ENCODE peak calls at places on chromosomes 1 and 21, in six cellular contexts. G is HCT116, V is Peyer's patch, A is tibial nerve, H is heart left ventricle, B is IMR-90. D is an unnamed sample. For H3K27me3, the result is how much of the 10 kb centered on the place peaks cover.

GRCh38 chr1:219273088-219273686 is 99.5 kb downstream of the LYPLAL1 start:
- DNase-seq in G (no peak), V (no peak), A (no peak), H (no peak), B (no peak), D (no peak)

GRCh38 chr1:216690593-216690992 is 32.6 kb downstream of the ESRRG start:
- DNase-seq in G (no peak), V (no peak), A (no peak), H (no peak), B (no peak), D (no peak)

GRCh38 chr1:85398391-85399064 is 66.4 kb downstream of the DDAH1 start:
- DNase-seq in G (no peak), V (no peak), A (no peak), H (no peak), B (peak), D (no peak)

GRCh38 chr1:89681045-89681729 is 48.3 kb downstream of the LRRC8C start:
- DNase-seq in G (no peak), V (no peak), A (no peak), H (no peak), B (no peak), D (no peak)

GRCh38 chr1:34899906-34900305 is 29.5 kb downstream of the DLGAP3 start:
- DNase-seq in G (no peak), V (no peak), A (no peak), H (no peak), B (no peak), D (peak)

GRCh38 chr1:27122652-27123051 is 32.3 kb downstream of the SLC9A1 start:
- DNase-seq in G (no peak), V (peak), A (no peak), H (peak), B (peak), D (peak)

GRCh38 chr1:35726814-35727433 is 8.2 kb upstream of the C1orf216 start:
- DNase-seq in G (peak), V (peak), A (no peak), H (peak), B (peak), D (peak)

GRCh38 chr1:43185021-43185420 is 12.9 kb downstream of the CFAP57 start:
- DNase-seq in G (no peak), V (no peak), A (no peak), H (no peak), B (no peak), D (no peak)

GRCh38 chr1:9437931-9438330 is 101.3 kb upstream of the SLC25A33 start:
- DNase-seq in G (no peak), V (peak), A (peak), H (peak), B (peak), D (peak)

GRCh38 chr1:187655163-187655562 is 826.4 kb downstream of the PLA2G4A start:
- DNase-seq in G (no peak), V (no peak), A (no peak), H (no peak), B (peak), D (no peak)

GRCh38 chr1:204293605-204294365 is 65.9 kb downstream of the PLEKHA6 start:
- DNase-seq in G (no peak), V (no peak), A (no peak), H (peak), B (peak), D (no peak)

GRCh38 chr1:247373721-247374141 is 42.1 kb upstream of the ZNF496 start:
- DNase-seq in G (no peak), V (peak), A (no peak), H (no peak), B (peak), D (no peak)

GRCh38 chr1:187985145-187985896 is 1156.6 kb downstream of the PLA2G4A start:
- DNase-seq in G (no peak), V (no peak), A (no peak), H (no peak), B (no peak), D (no peak)

GRCh38 chr1:2540816-2541492 is 10.9 kb upstream of the HES5 start:
- DNase-seq in G (no peak), V (no peak), A (no peak), H (no peak), B (no peak), D (no peak)

GRCh38 chr1:164695956-164696665 is 137.1 kb downstream of the PBX1 start:
- DNase-seq in G (no peak), V (no peak), A (no peak), H (no peak), B (peak), D (no peak)

GRCh38 chr1:186511761-186512637 is 51.1 kb upstream of the PDC start:
- DNase-seq in G (no peak), V (no peak), A (no peak), H (no peak), B (peak), D (no peak)

GRCh38 chr1:52651904-52652303 is 18.9 kb downstream of the SHISAL2A start:
- DNase-seq in G (no peak), V (peak), A (no peak), H (no peak), B (no peak), D (peak)

GRCh38 chr1:222369991-222370910 is 177.7 kb downstream of the HHIPL2 start:
- DNase-seq in G (no peak), V (no peak), A (no peak), H (no peak), B (peak), D (no peak)

GRCh38 chr1:111139234-111139955 is 498 bp downstream of the DRAM2 start:
- DNase-seq in G (peak), V (peak), A (no peak), H (no peak), B (peak), D (peak)

GRCh38 chr1:18676431-18676830 is 45.8 kb downstream of the PAX7 start:
- DNase-seq in G (no peak), V (no peak), A (no peak), H (no peak), B (no peak), D (no peak)

GRCh38 chr1:62241357-62242131 is 46.9 kb downstream of the L1TD1 start:
- DNase-seq in G (no peak), V (no peak), A (no peak), H (no peak), B (no peak), D (peak)

GRCh38 chr1:74432325-74432724 is 80.1 kb downstream of the LRRC53 start:
- DNase-seq in G (no peak), V (no peak), A (no peak), H (no peak), B (no peak), D (no peak)

GRCh38 chr1:206933333-206933945 is 11.7 kb upstream of the FCMR start:
- DNase-seq in G (peak), V (peak), A (no peak), H (peak), B (no peak), D (no peak)

GRCh38 chr1:245107776-245108114 is 47.0 kb upstream of the KIF26B start:
- DNase-seq in G (no peak), V (no peak), A (no peak), H (no peak), B (no peak), D (no peak)

GRCh38 chr21:36208326-36209013 is 51.8 kb downstream of the DOP1B start:
- DNase-seq in G (no peak), V (no peak), A (no peak), H (no peak), B (no peak), D (no peak)

DNA sequence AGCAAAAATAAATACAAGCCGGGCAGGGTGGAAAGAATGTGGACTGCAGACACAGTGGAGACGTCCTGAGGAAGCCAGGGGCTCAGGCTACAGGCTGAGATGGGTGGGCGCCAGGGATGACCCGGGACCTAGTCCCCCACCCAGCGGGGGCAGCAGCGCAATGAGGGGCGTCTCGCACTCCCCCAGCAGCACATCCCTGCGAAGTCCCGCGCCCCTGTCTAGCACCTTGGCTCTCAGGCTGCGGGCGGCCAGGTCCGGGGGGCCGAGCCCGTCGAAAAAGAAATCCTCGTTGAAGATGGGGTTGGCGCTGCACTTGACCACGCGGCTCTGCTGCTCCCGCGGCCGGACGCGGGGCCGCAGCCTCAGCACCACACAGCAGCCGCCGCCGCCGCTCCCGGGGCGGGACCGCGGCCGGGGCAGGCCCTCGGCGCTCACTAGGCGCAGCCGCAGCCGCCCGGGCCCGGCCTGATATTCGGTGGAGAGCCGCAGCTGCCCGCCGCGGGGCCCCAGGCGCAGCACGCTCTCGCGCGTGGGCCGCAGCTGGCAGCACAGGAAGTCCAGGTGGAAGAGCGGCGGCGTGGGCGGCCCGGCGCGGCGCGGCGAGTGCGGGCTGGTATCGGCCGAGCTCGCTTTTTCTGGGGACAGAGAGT is 1.7 kb downstream of the C2CD4D start:
- DNase-seq in G (no peak), V (peak), A (no peak), H (no peak), B (peak), D (no peak)
- H3K27me3 ChIP-seq in G (under half), V (under half), A (under half), H (under half), B (half or more), D (under half)

DNA sequence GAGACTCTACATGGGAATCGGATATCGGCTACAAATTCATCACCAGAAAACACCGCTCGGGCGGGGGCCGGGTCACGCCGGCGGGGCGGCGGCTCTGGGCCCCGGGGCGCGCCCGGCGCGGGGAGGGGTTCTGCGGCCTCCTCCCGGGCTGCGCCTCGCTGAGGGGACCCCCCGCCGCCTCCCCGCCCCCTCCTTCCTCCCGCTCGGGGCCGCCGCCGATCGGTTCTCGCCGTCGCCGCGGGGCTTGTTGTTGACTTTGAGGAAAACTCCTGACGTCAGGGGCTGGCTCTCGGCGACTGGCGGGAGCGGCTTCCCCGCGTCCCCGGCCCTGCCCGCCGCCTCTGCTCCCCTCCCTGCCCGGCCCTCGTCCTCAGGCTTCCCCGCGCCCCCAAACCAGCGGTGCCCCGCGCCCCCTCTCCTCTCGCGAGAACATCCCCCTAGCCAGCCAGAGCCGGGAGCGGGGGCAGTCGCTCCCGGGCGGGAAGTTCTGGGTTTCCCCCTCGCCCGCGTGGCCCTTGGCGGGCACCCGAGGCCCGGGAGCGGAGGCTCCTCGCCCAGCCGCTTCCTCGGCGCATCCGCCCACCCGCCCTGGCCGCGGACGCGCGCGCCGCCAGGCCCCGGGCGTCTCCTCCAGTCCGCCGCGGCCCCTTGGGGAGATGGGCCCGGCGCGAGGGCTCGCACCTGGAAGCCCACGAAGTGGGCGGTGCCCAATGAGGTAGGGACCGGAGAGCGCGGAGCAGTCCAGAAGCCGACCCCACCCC is 505 bp upstream of the AKT3 start:
- DNase-seq in G (no peak), V (peak), A (peak), H (peak), B (peak), D (peak)
- TF ChIP-seq POLR2A in G (no peak), V (no peak), A (no peak), H (peak), B (peak), D (no peak)

DNA sequence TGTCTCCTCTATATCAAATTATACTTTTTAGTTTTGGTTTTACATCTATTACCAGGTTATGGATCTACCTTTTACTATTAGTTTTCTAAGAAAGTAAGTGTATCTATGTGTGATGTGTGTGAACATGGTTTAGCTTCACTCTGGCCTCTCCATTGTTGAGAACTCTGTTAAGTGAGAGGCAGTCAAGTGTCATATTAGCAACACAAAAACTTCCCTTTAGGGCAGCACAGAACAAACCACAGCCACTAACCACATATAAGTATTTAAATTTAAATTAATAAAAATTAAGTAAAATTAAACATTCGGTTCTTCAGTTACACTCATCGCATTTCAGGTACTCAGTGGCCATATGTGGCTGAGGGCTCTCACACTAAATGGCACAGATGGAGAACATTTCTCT is 96.6 kb downstream of the DPYD start:
- DNase-seq in G (no peak), V (no peak), A (no peak), H (no peak), B (no peak), D (no peak)
- H3K27ac ChIP-seq in G (no peak), V (no peak), A (no peak), H (no peak), B (no peak), D (no peak)

DNA sequence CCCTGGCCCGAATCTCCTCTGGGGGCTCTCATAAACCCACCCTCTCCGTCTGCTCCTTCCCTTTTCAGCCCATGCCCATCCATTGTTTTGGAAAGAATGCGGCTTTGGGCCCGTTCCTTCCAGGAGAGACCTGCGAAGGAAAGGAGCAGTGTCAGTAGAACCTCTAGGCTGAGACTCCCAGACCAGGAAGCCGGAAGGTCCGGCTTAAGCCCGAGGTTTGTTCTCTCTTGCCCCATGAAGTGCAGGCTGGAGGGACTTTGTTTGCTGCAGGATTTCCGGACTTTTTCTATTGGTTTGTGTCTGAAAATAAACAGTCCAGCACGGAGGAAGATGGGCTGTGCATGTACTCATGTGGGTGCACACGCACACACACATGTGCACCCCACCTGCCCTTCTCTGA is 49.8 kb downstream of the ELK4 start:
- DNase-seq in G (no peak), V (no peak), A (no peak), H (no peak), B (no peak), D (no peak)
- H3K27me3 ChIP-seq in G (under half), V (under half), A (under half), H (under half), B (half or more), D (under half)

GRCh38 chr1:56142301-56142700 is 437.1 kb downstream of the PLPP3 start:
- DNase-seq in G (no peak), V (no peak), A (no peak), H (no peak), B (no peak), D (no peak)
- TF ChIP-seq POLR2A in G (no peak), V (no peak), A (no peak), H (no peak), B (no peak), D (no peak)

GRCh38 chr1:156709743-156710489 is 4.5 kb upstream of the CRABP2 start:
- DNase-seq in G (no peak), V (no peak), A (peak), H (peak), B (peak), D (no peak)

GRCh38 chr1:156707027-156707426 is 1.6 kb upstream of the CRABP2 start:
- DNase-seq in G (no peak), V (no peak), A (no peak), H (no peak), B (no peak), D (no peak)

GRCh38 chr1:156707486-156708244 is 2.3 kb upstream of the CRABP2 start:
- DNase-seq in G (no peak), V (no peak), A (no peak), H (no peak), B (peak), D (no peak)

GRCh38 chr1:156708245-156708661 is 2.9 kb upstream of the CRABP2 start:
- DNase-seq in G (no peak), V (no peak), A (no peak), H (no peak), B (no peak), D (no peak)

DNA sequence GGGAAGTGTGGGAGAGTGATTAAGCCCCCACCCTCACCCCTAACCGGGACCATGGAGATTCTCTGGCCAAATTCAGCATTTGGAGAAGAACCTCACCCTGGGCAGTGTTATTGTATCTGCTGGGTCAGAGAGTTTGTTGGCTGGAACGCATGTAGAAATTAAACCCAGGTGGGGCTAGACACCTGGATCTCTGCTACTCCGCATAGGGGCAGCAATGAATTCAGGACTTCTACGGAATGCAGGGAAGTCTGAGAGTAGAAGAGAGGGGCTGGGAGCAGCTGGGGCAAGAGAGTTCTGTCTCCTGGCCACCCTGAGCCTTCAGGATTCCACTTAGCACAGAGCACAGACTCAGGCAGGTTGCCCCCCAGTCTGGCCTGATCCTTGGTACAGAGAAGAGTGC is 3.6 kb upstream of the CRABP2 start:
- DNase-seq in G (no peak), V (no peak), A (no peak), H (no peak), B (no peak), D (no peak)
- H3K27ac ChIP-seq in G (peak), V (no peak), A (peak), H (no peak), B (no peak), D (no peak)

DNA sequence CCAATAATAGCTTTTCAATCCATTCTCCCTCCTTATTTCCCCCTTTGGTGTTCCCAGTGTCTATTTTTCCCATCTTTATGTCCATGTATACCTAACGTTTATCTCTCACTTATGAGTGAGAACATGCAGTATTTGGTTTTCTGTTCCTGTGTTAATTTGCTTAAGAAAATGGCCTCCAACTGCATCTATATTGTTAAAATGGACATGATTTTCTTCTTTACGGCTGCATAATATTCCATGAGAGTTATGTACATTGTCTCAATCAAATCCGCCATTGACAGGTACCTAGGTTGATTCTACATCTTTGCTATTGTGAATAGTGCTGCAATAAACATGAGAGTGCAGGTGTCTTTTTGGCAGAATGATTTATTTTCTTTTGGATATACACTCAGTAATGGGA is 126.7 kb downstream of the CTH start:
- DNase-seq in G (no peak), V (no peak), A (no peak), H (no peak), B (no peak), D (no peak)
- H3K27me3 ChIP-seq in G (under half), V (under half), A (under half), H (under half), B (under half), D (under half)

D was measured in right lobe of liver.